ENCODE peak calls at places on chromosomes 3 and 15, in seven cellular contexts. One of them, this sample, is unnamed.
A peak's percentile ranks its signal among the peaks of the same experiment; 100 is the strongest.

GRCh38 chr15:31811641-31812040 is 218.7 kb upstream of the CHRNA7 start:
- DNase-seq in H9: no peak
- DNase-seq in IMR-90: no peak
- DNase-seq in mesenchymal stem cell: no peak
- DNase-seq in trophoblast cell: no peak
- DNase-seq in neuronal stem cell: no peak
- DNase-seq in H1: no peak
- DNase-seq in this sample: no peak

GRCh38 chr15:52731004-52731403 is 51.8 kb upstream of the ATOSA start:
- DNase-seq in H1: no peak
- DNase-seq in mesenchymal stem cell: no peak
- DNase-seq in H9: no peak
- DNase-seq in neuronal stem cell: no peak
- DNase-seq in trophoblast cell: no peak
- DNase-seq in IMR-90: no peak
- DNase-seq in this sample: no peak

GRCh38 chr3:37795431-37796061 is 66.1 kb upstream of the CTDSPL start:
- DNase-seq in neuronal stem cell: no peak
- DNase-seq in IMR-90: no peak
- DNase-seq in H9: no peak
- DNase-seq in trophoblast cell: no peak
- DNase-seq in mesenchymal stem cell: no peak
- DNase-seq in H1: no peak
- DNase-seq in this sample: no peak

GRCh38 chr3:123153821-123154323 is 47.9 kb upstream of the SEC22A start:
- DNase-seq in neuronal stem cell: no peak
- DNase-seq in H9: peak; percentile 18
- DNase-seq in mesenchymal stem cell: no peak
- DNase-seq in IMR-90: no peak
- DNase-seq in H1: no peak
- DNase-seq in trophoblast cell: no peak
- DNase-seq in this sample: no peak

GRCh38 chr3:160564205-160564922 is 1.0 kb downstream of the KPNA4 start:
- DNase-seq in neuronal stem cell: peak; percentile 14
- DNase-seq in H1: no peak
- DNase-seq in trophoblast cell: no peak
- DNase-seq in H9: no peak
- DNase-seq in IMR-90: no peak
- DNase-seq in mesenchymal stem cell: peak; percentile 28
- DNase-seq in this sample: peak; percentile 45

GRCh38 chr15:67409175-67409574 is 111.8 kb upstream of the C15orf61 start:
- DNase-seq in mesenchymal stem cell: no peak
- DNase-seq in IMR-90: no peak
- DNase-seq in neuronal stem cell: no peak
- DNase-seq in H1: no peak
- DNase-seq in trophoblast cell: no peak
- DNase-seq in H9: no peak
- DNase-seq in this sample: no peak

GRCh38 chr3:194030372-194030771 is 105.6 kb upstream of the HES1 start:
- DNase-seq in mesenchymal stem cell: no peak
- DNase-seq in H9: no peak
- DNase-seq in trophoblast cell: no peak
- DNase-seq in neuronal stem cell: no peak
- DNase-seq in H1: no peak
- DNase-seq in IMR-90: no peak
- DNase-seq in this sample: no peak

GRCh38 chr15:74817370-74817737 is 4.7 kb downstream of the LMAN1L start:
- DNase-seq in H9: peak; percentile 67
- DNase-seq in H1: no peak
- DNase-seq in mesenchymal stem cell: peak; percentile 14
- DNase-seq in neuronal stem cell: no peak
- DNase-seq in trophoblast cell: peak; percentile 92
- DNase-seq in IMR-90: peak; percentile 16
- DNase-seq in this sample: peak; percentile 81

GRCh38 chr15:60964527-60964926 is 264.6 kb downstream of the RORA start:
- DNase-seq in neuronal stem cell: no peak
- DNase-seq in H1: no peak
- DNase-seq in IMR-90: no peak
- DNase-seq in mesenchymal stem cell: no peak
- DNase-seq in H9: peak; percentile 37
- DNase-seq in trophoblast cell: no peak
- DNase-seq in this sample: peak; percentile 44

GRCh38 chr3:71991681-71992080 is 206.7 kb upstream of the PROK2 start:
- DNase-seq in H9: no peak
- DNase-seq in mesenchymal stem cell: no peak
- DNase-seq in H1: no peak
- DNase-seq in neuronal stem cell: no peak
- DNase-seq in trophoblast cell: peak; percentile 43
- DNase-seq in IMR-90: no peak
- DNase-seq in this sample: no peak

GRCh38 chr3:51544011-51544775 is 5.7 kb downstream of the RAD54L2 start:
- DNase-seq in mesenchymal stem cell: peak; percentile 34
- DNase-seq in H9: no peak
- DNase-seq in neuronal stem cell: no peak
- DNase-seq in IMR-90: no peak
- DNase-seq in trophoblast cell: no peak
- DNase-seq in H1: no peak
- DNase-seq in this sample: peak; percentile 88
- H4K8ac ChIP-seq in mesenchymal stem cell: no peak overlapping the region
- H4K8ac ChIP-seq in H9: no peak overlapping the region
- H4K8ac ChIP-seq in neuronal stem cell: no peak overlapping the region
- H4K8ac ChIP-seq in IMR-90: no peak overlapping the region
- H4K8ac ChIP-seq in trophoblast cell: no peak overlapping the region
- H4K8ac ChIP-seq in H1: no peak overlapping the region
- H4K8ac ChIP-seq in this sample: no peak overlapping the region

DNA sequence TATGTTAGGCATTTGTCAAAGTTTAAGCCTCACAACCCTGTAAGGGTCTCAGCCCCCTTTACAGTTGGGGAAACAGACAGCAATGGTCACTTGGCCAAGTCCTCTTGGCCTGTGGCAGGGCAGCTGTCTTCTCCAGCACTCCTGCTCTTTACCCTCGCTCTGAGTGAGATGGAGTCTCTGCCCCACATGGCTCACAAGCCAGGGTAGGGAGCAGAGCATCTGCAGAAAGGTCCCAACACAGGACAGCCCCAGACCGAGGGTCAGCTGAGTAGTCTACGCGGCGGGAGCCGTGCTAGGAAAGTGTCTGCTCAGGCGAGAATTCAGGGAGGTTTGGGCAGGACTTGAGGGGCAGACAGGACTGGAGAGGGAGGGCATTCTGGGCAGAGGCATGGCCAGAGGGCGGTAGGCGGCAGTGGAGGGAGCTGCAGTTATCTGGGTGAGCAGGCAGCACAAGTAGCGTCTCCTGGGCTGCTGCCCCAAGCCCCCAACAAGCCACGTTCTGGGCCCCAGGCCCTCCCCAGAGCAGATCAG is 18.3 kb upstream of the LAMP3 start:
- DNase-seq in neuronal stem cell: no peak
- DNase-seq in H9: no peak
- DNase-seq in IMR-90: no peak
- DNase-seq in H1: no peak
- DNase-seq in trophoblast cell: no peak
- DNase-seq in mesenchymal stem cell: no peak
- DNase-seq in this sample: no peak
- H3K4me1 ChIP-seq in neuronal stem cell: peaks cover 13% of the 10 kb centered on the region
- H3K4me1 ChIP-seq in H9: no peaks in the 10 kb centered on the region
- H3K4me1 ChIP-seq in IMR-90: peaks cover 6% of the 10 kb centered on the region
- H3K4me1 ChIP-seq in H1: peaks cover 8% of the 10 kb centered on the region
- H3K4me1 ChIP-seq in trophoblast cell: peaks cover 8% of the 10 kb centered on the region
- H3K4me1 ChIP-seq in mesenchymal stem cell: peaks cover 14% of the 10 kb centered on the region
- H3K4me1 ChIP-seq in this sample: peaks cover 2% of the 10 kb centered on the region

GRCh38 chr3:184619348-184619747 is 57.8 kb downstream of the EPHB3 start:
- DNase-seq in neuronal stem cell: no peak
- DNase-seq in H1: no peak
- DNase-seq in mesenchymal stem cell: peak; percentile 47
- DNase-seq in IMR-90: no peak
- DNase-seq in H9: no peak
- DNase-seq in trophoblast cell: no peak
- DNase-seq in this sample: peak; percentile 86

GRCh38 chr3:184620101-184620798 is 58.7 kb downstream of the EPHB3 start:
- DNase-seq in mesenchymal stem cell: peak; percentile 34
- DNase-seq in trophoblast cell: no peak
- DNase-seq in H1: no peak
- DNase-seq in neuronal stem cell: no peak
- DNase-seq in IMR-90: peak; percentile 67
- DNase-seq in H9: no peak
- DNase-seq in this sample: no peak

GRCh38 chr3:184620799-184621119 is 59.2 kb downstream of the EPHB3 start:
- DNase-seq in H1: no peak
- DNase-seq in mesenchymal stem cell: no peak
- DNase-seq in H9: no peak
- DNase-seq in neuronal stem cell: no peak
- DNase-seq in trophoblast cell: no peak
- DNase-seq in IMR-90: no peak
- DNase-seq in this sample: no peak

GRCh38 chr3:184616416-184616815 is 54.8 kb downstream of the EPHB3 start:
- DNase-seq in IMR-90: no peak
- DNase-seq in trophoblast cell: peak; percentile 76
- DNase-seq in neuronal stem cell: no peak
- DNase-seq in H1: no peak
- DNase-seq in mesenchymal stem cell: no peak
- DNase-seq in H9: no peak
- DNase-seq in this sample: no peak

DNA sequence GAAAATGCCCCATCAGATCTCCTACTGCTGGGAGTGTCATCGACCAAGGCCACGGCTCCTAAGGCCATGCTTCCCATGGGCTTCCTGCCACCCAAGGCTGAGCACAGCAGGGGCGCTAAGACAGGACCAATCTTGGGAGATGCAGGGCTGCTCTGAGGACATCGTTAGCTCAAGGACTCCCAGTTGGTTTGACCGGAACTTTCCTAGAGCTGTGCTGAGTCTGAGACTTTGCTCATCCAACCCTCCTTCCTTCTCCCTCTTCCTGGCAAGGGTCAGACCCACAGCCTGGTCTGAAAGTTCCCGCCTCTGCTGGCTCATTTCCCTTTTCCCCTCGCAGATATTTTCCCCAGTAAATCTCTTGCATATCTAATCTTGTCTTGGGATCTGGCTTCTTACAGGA is 57.2 kb downstream of the EPHB3 start:
- DNase-seq in neuronal stem cell: no peak
- DNase-seq in H9: no peak
- DNase-seq in mesenchymal stem cell: no peak
- DNase-seq in H1: no peak
- DNase-seq in trophoblast cell: no peak
- DNase-seq in IMR-90: no peak
- DNase-seq in this sample: no peak
- H4K8ac ChIP-seq in neuronal stem cell: no peak overlapping the region
- H4K8ac ChIP-seq in H9: no peak overlapping the region
- H4K8ac ChIP-seq in mesenchymal stem cell: no peak overlapping the region
- H4K8ac ChIP-seq in H1: peak overlapping the region; percentile 28
- H4K8ac ChIP-seq in trophoblast cell: no peak overlapping the region
- H4K8ac ChIP-seq in IMR-90: no peak overlapping the region
- H4K8ac ChIP-seq in this sample: no peak overlapping the region

GRCh38 chr15:100712226-100712625 is 109.8 kb downstream of the ASB7 start:
- DNase-seq in mesenchymal stem cell: no peak
- DNase-seq in neuronal stem cell: no peak
- DNase-seq in H1: no peak
- DNase-seq in trophoblast cell: no peak
- DNase-seq in H9: no peak
- DNase-seq in IMR-90: peak; percentile 57
- DNase-seq in this sample: no peak

GRCh38 chr15:100714749-100715342 is 112.5 kb downstream of the ASB7 start:
- DNase-seq in H1: no peak
- DNase-seq in IMR-90: no peak
- DNase-seq in mesenchymal stem cell: no peak
- DNase-seq in H9: no peak
- DNase-seq in trophoblast cell: peak; percentile 32
- DNase-seq in neuronal stem cell: no peak
- DNase-seq in this sample: no peak

GRCh38 chr15:100711479-100712130 is 109.2 kb downstream of the ASB7 start:
- DNase-seq in H9: no peak
- DNase-seq in IMR-90: peak; percentile 22
- DNase-seq in H1: no peak
- DNase-seq in mesenchymal stem cell: no peak
- DNase-seq in neuronal stem cell: no peak
- DNase-seq in trophoblast cell: no peak
- DNase-seq in this sample: no peak

GRCh38 chr15:100714034-100714748 is 111.8 kb downstream of the ASB7 start:
- DNase-seq in mesenchymal stem cell: no peak
- DNase-seq in H9: no peak
- DNase-seq in IMR-90: no peak
- DNase-seq in trophoblast cell: no peak
- DNase-seq in H1: no peak
- DNase-seq in neuronal stem cell: no peak
- DNase-seq in this sample: no peak

DNA sequence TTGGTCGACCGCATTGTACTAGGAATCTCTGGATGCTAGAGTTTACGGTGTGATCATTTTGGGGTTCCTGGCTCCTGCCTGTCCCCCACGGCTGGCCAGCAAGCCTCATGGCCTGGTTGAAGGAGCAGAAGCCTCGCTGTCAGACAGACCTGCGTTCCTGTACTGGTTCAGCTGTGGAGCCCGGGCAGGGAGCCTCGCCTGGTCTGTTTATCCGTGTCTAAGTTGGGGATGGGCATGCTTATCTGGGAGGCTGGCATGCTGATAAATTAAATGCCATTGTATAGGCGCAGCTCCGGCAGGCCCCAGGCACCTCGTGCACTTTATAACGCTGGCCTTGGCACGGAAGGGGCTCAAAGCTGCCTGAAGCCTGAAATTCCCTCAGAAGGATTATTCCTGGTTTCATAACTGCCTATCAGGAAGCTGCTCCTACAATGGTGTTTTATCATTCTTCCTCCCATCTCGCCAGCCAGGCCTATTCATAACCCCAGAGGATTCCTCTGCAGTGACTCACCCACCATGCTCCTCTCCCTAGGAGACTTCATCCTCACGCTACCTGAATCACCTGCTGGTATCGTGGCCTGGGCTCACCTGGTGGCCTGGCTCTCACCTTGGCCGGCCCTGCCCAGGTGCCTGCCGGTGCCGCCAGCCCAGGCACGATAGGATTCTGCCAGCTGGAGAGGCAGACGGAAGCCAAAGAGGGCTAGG is 110.9 kb downstream of the ASB7 start:
- DNase-seq in IMR-90: peak; percentile 79
- DNase-seq in H1: no peak
- DNase-seq in trophoblast cell: peak; percentile 97
- DNase-seq in H9: peak; percentile 41
- DNase-seq in mesenchymal stem cell: peak; percentile 78
- DNase-seq in neuronal stem cell: no peak
- DNase-seq in this sample: peak; percentile 66
- H3K4me1 ChIP-seq in IMR-90: peaks cover 20% of the 10 kb centered on the region
- H3K4me1 ChIP-seq in H1: peaks cover 4% of the 10 kb centered on the region
- H3K4me1 ChIP-seq in trophoblast cell: peaks cover 7% of the 10 kb centered on the region
- H3K4me1 ChIP-seq in H9: no peaks in the 10 kb centered on the region
- H3K4me1 ChIP-seq in mesenchymal stem cell: peaks cover 29% of the 10 kb centered on the region
- H3K4me1 ChIP-seq in neuronal stem cell: no peaks in the 10 kb centered on the region
- H3K4me1 ChIP-seq in this sample: peaks cover 2% of the 10 kb centered on the region